ENCODE peak calls at places on chromosomes 13 and 19, in six cellular contexts. E is astrocyte; N is CD4-positive, alpha-beta T cell; J is nephron progenitor cell; U is mesothelial cell of epicardium; T is AG04450. C is an unnamed sample.

GRCh38 chr19:5644051-5644450 is 21.2 kb downstream of the SAFB start:
- DNase-seq in U (no peak), N (no peak), J (no peak), T (no peak), E (no peak), C (no peak)

GRCh38 chr13:104586010-104586746 is 1520.0 kb upstream of the SLC10A2 start:
- DNase-seq in E (peak), J (no peak), T (peak), U (no peak), N (no peak), C (no peak)

GRCh38 chr13:51659276-51660127 is 75.2 kb downstream of the WDFY2 start:
- DNase-seq in U (no peak), E (no peak), N (no peak), J (no peak), T (no peak), C (no peak)

GRCh38 chr19:11446652-11447301 is 11.3 kb downstream of the PRKCSH start:
- DNase-seq in N (peak), J (peak), U (no peak), T (no peak), E (no peak), C (peak)

GRCh38 chr13:80705371-80706163 is 364.6 kb upstream of the SPRY2 start:
- DNase-seq in T (no peak), N (no peak), E (no peak), U (no peak), J (no peak), C (no peak)

GRCh38 chr19:12913011-12913561 is 6.0 kb downstream of the SYCE2 start:
- DNase-seq in N (no peak), T (peak), J (peak), U (no peak), E (peak), C (no peak)

GRCh38 chr19:15238639-15239155 is 6.4 kb upstream of the EPHX3 start:
- DNase-seq in J (no peak), N (no peak), T (no peak), U (no peak), E (no peak), C (no peak)

GRCh38 chr13:84896128-84896527 is 903.1 kb downstream of the SLITRK6 start:
- DNase-seq in N (peak), J (peak), U (no peak), T (peak), E (peak), C (peak)

GRCh38 chr13:106110241-106110855 is 425.1 kb downstream of the EFNB2 start:
- DNase-seq in T (no peak), J (no peak), U (no peak), E (peak), N (no peak), C (no peak)

GRCh38 chr13:42420304-42420703 is 148.4 kb downstream of the AKAP11 start:
- DNase-seq in U (no peak), N (no peak), T (no peak), E (no peak), J (no peak), C (no peak)

GRCh38 chr19:9861503-9861902 is 26.4 kb downstream of the PIN1 start:
- DNase-seq in E (no peak), T (no peak), U (no peak), N (no peak), J (no peak), C (no peak)

GRCh38 chr19:52198678-52199077 is 8.8 kb downstream of the PPP2R1A start:
- DNase-seq in J (no peak), U (no peak), N (no peak), E (no peak), T (no peak), C (no peak)

GRCh38 chr13:102097708-102098107 is 304.1 kb downstream of the FGF14 start:
- DNase-seq in E (no peak), J (peak), N (no peak), U (no peak), T (no peak), C (no peak)

GRCh38 chr19:11174336-11174735 is 18.8 kb upstream of the SPC24 start:
- DNase-seq in J (no peak), T (no peak), U (no peak), N (no peak), E (no peak), C (no peak)

GRCh38 chr19:46551175-46551574 is 50.0 kb upstream of the CALM3 start:
- DNase-seq in J (no peak), U (no peak), E (no peak), N (no peak), T (no peak), C (no peak)

GRCh38 chr19:19528721-19529490 is at the start of gene YJEFN3:
- DNase-seq in E (peak), T (no peak), U (no peak), J (no peak), N (no peak), C (no peak)

GRCh38 chr13:28550721-28551497 is 56.0 kb upstream of the FLT1 start:
- DNase-seq in T (no peak), J (no peak), N (no peak), U (no peak), E (no peak), C (no peak)

GRCh38 chr13:84994582-84994981 is 804.6 kb downstream of the SLITRK6 start:
- DNase-seq in E (peak), U (no peak), T (no peak), N (no peak), J (no peak), C (no peak)

GRCh38 chr13:52845766-52846566 is 2.5 kb downstream of the PCDH8 start:
- DNase-seq in U (peak), T (no peak), N (no peak), J (peak), E (no peak), C (peak)

GRCh38 chr19:17479325-17479791 is 9.0 kb downstream of the SLC27A1 start:
- DNase-seq in N (no peak), T (no peak), E (peak), U (no peak), J (no peak), C (no peak)

GRCh38 chr13:75492389-75492788 is 10.4 kb upstream of the TBC1D4 start:
- DNase-seq in E (peak), J (no peak), N (no peak), U (no peak), T (no peak), C (no peak)

GRCh38 chr13:76928456-76928855 is 19.9 kb upstream of the ACOD1 start:
- DNase-seq in T (no peak), N (no peak), J (no peak), E (no peak), U (no peak), C (no peak)

GRCh38 chr19:4525563-4526002 is 7.3 kb upstream of the PLIN4 start:
- DNase-seq in E (no peak), U (no peak), T (no peak), J (no peak), N (no peak), C (no peak)
- TF ChIP-seq CTCF in E (no peak), U (no peak), T (no peak), J (no peak), N (no peak), C (no peak)

DNA sequence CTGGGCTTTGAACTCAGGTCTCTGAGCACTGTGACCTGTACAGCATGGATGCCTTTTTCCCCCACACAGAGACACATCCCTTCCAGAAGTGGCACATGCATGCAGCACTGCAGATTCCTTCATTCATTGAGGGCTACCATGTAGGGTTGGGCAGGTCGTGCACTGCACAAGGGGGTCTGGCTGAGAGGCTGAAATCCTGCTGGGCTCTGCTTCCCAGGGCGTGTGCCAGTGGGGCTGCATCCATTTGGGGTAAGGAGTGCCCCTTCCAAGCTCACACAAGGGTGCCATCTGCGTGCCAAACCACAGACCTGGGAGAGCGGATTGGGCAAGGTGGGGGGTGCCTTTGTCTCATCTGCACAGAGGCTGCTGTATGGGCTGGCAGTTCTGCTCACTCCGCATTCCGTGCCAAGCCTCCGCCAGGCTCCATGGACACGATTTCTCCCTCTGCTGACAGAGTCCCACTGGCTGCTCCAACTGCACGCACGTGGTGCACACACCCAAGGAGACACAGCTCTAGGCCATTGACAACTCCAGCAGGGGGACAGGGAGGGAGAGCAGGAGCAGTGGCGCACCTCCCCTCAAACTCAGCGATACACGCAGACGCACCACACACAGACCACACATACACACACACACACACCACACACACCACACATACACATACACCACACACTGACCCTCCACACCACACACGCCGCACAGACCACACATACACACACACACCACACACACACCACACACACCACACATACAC is 4.5 kb upstream of the SHISA7 start:
- DNase-seq in J (peak), E (no peak), T (no peak), U (no peak), N (no peak), C (no peak)
- TF ChIP-seq CTCF in J (no peak), E (no peak), T (no peak), U (no peak), N (no peak), C (no peak)

DNA sequence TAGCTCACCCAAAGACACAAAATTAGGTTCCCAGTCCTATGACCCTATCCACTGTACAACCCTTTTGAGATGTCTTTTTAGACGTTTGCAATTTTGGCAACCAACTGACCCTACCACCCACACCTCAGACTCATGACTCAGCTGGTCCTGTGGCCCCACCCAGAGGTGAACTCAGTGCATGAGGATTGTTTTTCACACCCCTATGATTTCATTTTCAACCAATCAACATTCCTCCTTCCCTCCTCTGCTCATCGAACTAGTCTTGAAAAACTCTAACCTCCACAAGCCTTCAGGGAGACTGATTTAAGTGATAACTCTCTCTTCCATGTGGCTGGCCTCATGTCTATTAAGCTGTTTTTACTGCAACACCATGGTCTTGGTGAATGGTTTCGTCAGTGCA is 350.7 kb downstream of the UQCRFS1 start:
- DNase-seq in T (no peak), U (no peak), N (no peak), E (no peak), J (no peak), C (no peak)
- TF ChIP-seq CTCF in T (no peak), U (no peak), N (no peak), E (no peak), J (no peak), C (no peak)

DNA sequence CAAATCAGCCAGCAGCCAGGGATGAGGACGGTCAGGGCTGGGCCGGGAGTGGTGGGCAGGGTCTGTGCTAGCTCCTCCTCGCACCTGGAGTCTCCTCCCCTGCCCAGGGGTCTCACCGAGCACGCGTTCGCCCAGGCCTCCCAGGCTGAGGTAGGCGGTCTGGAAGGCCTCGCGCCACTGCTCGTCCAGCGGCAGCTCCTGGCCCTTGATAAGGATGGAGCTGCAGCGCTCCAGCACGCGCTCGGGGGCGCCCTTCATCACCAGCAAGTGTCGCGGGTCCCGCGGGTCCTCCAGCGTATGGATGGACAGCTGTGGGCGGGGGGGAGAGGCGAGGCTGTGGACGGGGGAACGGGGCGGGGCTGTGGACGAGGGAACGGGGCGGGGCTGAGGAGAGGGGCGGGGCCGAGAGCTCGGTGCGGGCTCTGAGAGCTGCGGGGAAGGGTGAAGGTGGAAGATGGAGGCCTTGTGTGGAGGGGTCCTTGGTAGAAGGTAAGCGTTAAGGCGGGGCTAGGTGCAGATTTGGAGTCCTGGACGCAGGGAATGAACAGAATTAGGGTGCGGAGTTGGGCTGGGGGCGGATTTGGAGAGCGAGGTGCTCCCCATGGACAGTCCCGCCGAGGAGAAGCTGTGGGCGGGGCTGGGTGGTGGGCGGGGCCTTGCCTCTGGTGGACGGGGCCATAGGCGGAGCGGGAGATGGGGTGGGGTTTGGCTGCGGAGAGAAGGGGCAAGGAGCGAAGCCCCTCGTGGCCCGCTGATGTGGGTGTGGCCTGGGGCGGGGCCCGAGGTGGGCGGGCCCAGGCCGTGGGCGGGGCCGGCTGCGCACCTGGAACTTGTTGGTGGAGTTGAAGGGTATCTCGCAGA is 5.7 kb downstream of the ATP4A start:
- DNase-seq in N (peak), J (peak), E (peak), T (no peak), U (peak), C (peak)
- TF ChIP-seq CTCF in N (no peak), J (no peak), E (no peak), T (no peak), U (no peak), C (no peak)

DNA sequence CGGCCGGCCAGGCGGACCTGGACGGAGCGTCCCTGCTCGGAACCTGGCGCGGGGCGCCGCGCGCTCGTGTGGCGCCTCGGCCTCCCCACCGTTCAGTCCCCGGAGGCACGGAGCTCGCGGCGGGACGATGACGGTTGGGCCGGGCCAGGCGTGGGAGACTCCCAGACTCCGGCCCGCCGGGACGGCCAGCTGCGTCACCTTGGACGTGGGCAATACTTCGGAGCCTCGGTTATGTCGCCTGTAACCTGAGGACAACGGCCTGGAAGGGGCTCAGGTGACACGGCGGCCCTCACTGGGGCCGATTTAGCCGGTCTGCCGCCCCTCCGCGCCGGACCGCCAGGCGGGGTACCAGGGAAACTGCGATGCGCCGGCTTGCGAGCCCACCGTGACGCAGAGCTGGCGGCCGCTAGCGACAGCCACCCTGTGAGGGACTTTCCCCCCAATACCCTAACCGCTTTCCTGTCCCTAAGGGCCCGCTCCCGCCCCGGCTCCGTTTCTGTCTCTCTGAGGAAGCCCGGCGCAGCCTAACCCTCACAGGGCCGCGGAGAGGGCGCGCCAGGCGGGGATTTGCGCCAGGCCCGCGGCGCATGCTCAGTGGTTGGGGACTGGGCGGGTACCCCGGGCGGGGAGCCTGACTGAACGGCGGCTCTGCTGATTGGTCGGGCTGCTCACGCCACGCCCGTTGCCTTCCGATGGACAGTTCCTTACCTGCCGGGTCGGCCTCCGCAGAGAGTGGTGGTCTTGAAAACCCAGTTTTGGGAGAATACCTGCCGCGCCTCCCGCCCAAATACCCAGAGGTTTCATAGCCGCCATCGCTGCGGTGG is 109.5 kb upstream of the DOCK9 start:
- DNase-seq in E (peak), N (peak), T (peak), U (peak), J (peak), C (peak)
- TF ChIP-seq CTCF in E (no peak), N (peak), T (no peak), U (no peak), J (peak), C (peak)

GRCh38 chr13:68345963-68346362 is 1115.8 kb upstream of the PCDH9 start:
- DNase-seq in N (no peak), U (no peak), T (no peak), E (no peak), J (no peak), C (no peak)

GRCh38 chr13:68347220-68347619 is 1117.1 kb upstream of the PCDH9 start:
- DNase-seq in E (no peak), N (no peak), T (no peak), U (no peak), J (no peak), C (no peak)

GRCh38 chr13:68350554-68350953 is 1120.4 kb upstream of the PCDH9 start:
- DNase-seq in J (no peak), N (no peak), E (no peak), T (no peak), U (no peak), C (no peak)
- TF ChIP-seq CTCF in J (no peak), N (no peak), E (no peak), T (no peak), U (no peak), C (no peak)

C was measured in neural crest cell.